ENCODE peak calls at places on chromosomes 5 and 9, in six cellular contexts. One of them, this sample, is unnamed.

GRCh38 chr9:74555015-74555414 is 57.9 kb downstream of the RORB start:
- DNase-seq in MM.1S: no peak
- DNase-seq in HCEC 1CT: no peak
- DNase-seq in germinal center: no peak
- DNase-seq in COR-L47: no peak
- DNase-seq in activated naive CD8-positive, alpha-beta T cell treated with anti-CD3 and anti-CD28 coated beads for 36 hours: no peak
- DNase-seq in this sample: no peak

GRCh38 chr9:78371981-78372380 is 75.1 kb downstream of the PSAT1 start:
- DNase-seq in MM.1S: no peak
- DNase-seq in HCEC 1CT: no peak
- DNase-seq in germinal center: no peak
- DNase-seq in COR-L47: no peak
- DNase-seq in activated naive CD8-positive, alpha-beta T cell treated with anti-CD3 and anti-CD28 coated beads for 36 hours: no peak
- DNase-seq in this sample: no peak

GRCh38 chr5:87435144-87435694 is 22.5 kb upstream of the CCNH start:
- DNase-seq in MM.1S: no peak
- DNase-seq in HCEC 1CT: no peak
- DNase-seq in germinal center: no peak
- DNase-seq in COR-L47: no peak
- DNase-seq in activated naive CD8-positive, alpha-beta T cell treated with anti-CD3 and anti-CD28 coated beads for 36 hours: no peak
- DNase-seq in this sample: no peak

GRCh38 chr9:27473135-27473534 is 51.0 kb upstream of the IFNK start:
- DNase-seq in MM.1S: no peak
- DNase-seq in HCEC 1CT: no peak
- DNase-seq in germinal center: no peak
- DNase-seq in COR-L47: no peak
- DNase-seq in activated naive CD8-positive, alpha-beta T cell treated with anti-CD3 and anti-CD28 coated beads for 36 hours: no peak
- DNase-seq in this sample: no peak

GRCh38 chr5:160213537-160213936 is 15.8 kb upstream of the FABP6 start:
- DNase-seq in MM.1S: peak; percentile 71
- DNase-seq in HCEC 1CT: no peak
- DNase-seq in germinal center: peak; percentile 23
- DNase-seq in COR-L47: peak; percentile 7
- DNase-seq in activated naive CD8-positive, alpha-beta T cell treated with anti-CD3 and anti-CD28 coated beads for 36 hours: no peak
- DNase-seq in this sample: no peak

GRCh38 chr5:93582677-93583524 is at the start of gene NR2F1:
- DNase-seq in MM.1S: peak; percentile 31
- DNase-seq in HCEC 1CT: peak; percentile 99
- DNase-seq in germinal center: no peak
- DNase-seq in COR-L47: peak; percentile 99
- DNase-seq in activated naive CD8-positive, alpha-beta T cell treated with anti-CD3 and anti-CD28 coated beads for 36 hours: no peak
- DNase-seq in this sample: peak; percentile 55

GRCh38 chr9:15295761-15296405 is 11.1 kb downstream of the TTC39B start:
- DNase-seq in MM.1S: peak; percentile 23
- DNase-seq in HCEC 1CT: peak; percentile 76
- DNase-seq in germinal center: no peak
- DNase-seq in COR-L47: no peak
- DNase-seq in activated naive CD8-positive, alpha-beta T cell treated with anti-CD3 and anti-CD28 coated beads for 36 hours: no peak
- DNase-seq in this sample: no peak

GRCh38 chr9:78029601-78030552 is 1.7 kb downstream of the GNAQ start:
- DNase-seq in MM.1S: no peak
- DNase-seq in HCEC 1CT: peak; percentile 33
- DNase-seq in germinal center: no peak
- DNase-seq in COR-L47: no peak
- DNase-seq in activated naive CD8-positive, alpha-beta T cell treated with anti-CD3 and anti-CD28 coated beads for 36 hours: peak; percentile 14
- DNase-seq in this sample: peak; percentile 30

GRCh38 chr9:95095619-95096355 is 221.7 kb downstream of the FANCC start:
- DNase-seq in MM.1S: no peak
- DNase-seq in HCEC 1CT: no peak
- DNase-seq in germinal center: no peak
- DNase-seq in COR-L47: no peak
- DNase-seq in activated naive CD8-positive, alpha-beta T cell treated with anti-CD3 and anti-CD28 coated beads for 36 hours: no peak
- DNase-seq in this sample: no peak

GRCh38 chr9:126146254-126147145 is 180.1 kb upstream of the MVB12B start:
- DNase-seq in MM.1S: no peak
- DNase-seq in HCEC 1CT: no peak
- DNase-seq in germinal center: peak; percentile 50
- DNase-seq in COR-L47: peak; percentile 50
- DNase-seq in activated naive CD8-positive, alpha-beta T cell treated with anti-CD3 and anti-CD28 coated beads for 36 hours: peak; percentile 32
- DNase-seq in this sample: no peak

GRCh38 chr5:144024601-144025000 is 145.9 kb downstream of the YIPF5 start:
- DNase-seq in MM.1S: no peak
- DNase-seq in HCEC 1CT: peak; percentile 72
- DNase-seq in germinal center: no peak
- DNase-seq in COR-L47: no peak
- DNase-seq in activated naive CD8-positive, alpha-beta T cell treated with anti-CD3 and anti-CD28 coated beads for 36 hours: no peak
- DNase-seq in this sample: no peak

GRCh38 chr9:89576404-89576824 is 28.4 kb upstream of the GADD45G start:
- DNase-seq in MM.1S: peak; percentile 51
- DNase-seq in HCEC 1CT: peak; percentile 6
- DNase-seq in germinal center: peak; percentile 38
- DNase-seq in COR-L47: no peak
- DNase-seq in activated naive CD8-positive, alpha-beta T cell treated with anti-CD3 and anti-CD28 coated beads for 36 hours: no peak
- DNase-seq in this sample: no peak

GRCh38 chr9:114919611-114920010 is 10.8 kb downstream of the TNFSF8 start:
- DNase-seq in MM.1S: no peak
- DNase-seq in HCEC 1CT: no peak
- DNase-seq in germinal center: no peak
- DNase-seq in COR-L47: no peak
- DNase-seq in activated naive CD8-positive, alpha-beta T cell treated with anti-CD3 and anti-CD28 coated beads for 36 hours: no peak
- DNase-seq in this sample: no peak

GRCh38 chr9:93187047-93187446 is 3.1 kb downstream of the WNK2 start:
- DNase-seq in MM.1S: no peak
- DNase-seq in HCEC 1CT: no peak
- DNase-seq in germinal center: no peak
- DNase-seq in COR-L47: no peak
- DNase-seq in activated naive CD8-positive, alpha-beta T cell treated with anti-CD3 and anti-CD28 coated beads for 36 hours: no peak
- DNase-seq in this sample: no peak

GRCh38 chr5:38994329-38994927 is 79.8 kb downstream of the RICTOR start:
- DNase-seq in MM.1S: peak; percentile 69
- DNase-seq in HCEC 1CT: peak; percentile 76
- DNase-seq in germinal center: peak; percentile 10
- DNase-seq in COR-L47: peak; percentile 44
- DNase-seq in activated naive CD8-positive, alpha-beta T cell treated with anti-CD3 and anti-CD28 coated beads for 36 hours: no peak
- DNase-seq in this sample: no peak

GRCh38 chr9:117656007-117656406 is 48.2 kb upstream of the TLR4 start:
- DNase-seq in MM.1S: no peak
- DNase-seq in HCEC 1CT: no peak
- DNase-seq in germinal center: no peak
- DNase-seq in COR-L47: no peak
- DNase-seq in activated naive CD8-positive, alpha-beta T cell treated with anti-CD3 and anti-CD28 coated beads for 36 hours: no peak
- DNase-seq in this sample: no peak

GRCh38 chr5:83029912-83030311 is 47.3 kb downstream of the TMEM167A start:
- DNase-seq in MM.1S: no peak
- DNase-seq in HCEC 1CT: peak; percentile 14
- DNase-seq in germinal center: no peak
- DNase-seq in COR-L47: no peak
- DNase-seq in activated naive CD8-positive, alpha-beta T cell treated with anti-CD3 and anti-CD28 coated beads for 36 hours: no peak
- DNase-seq in this sample: no peak